ENCODE peak calls at places on chromosomes 11 and 22, in six cellular contexts. One of them, this sample, is unnamed.
A peak's percentile ranks its signal among the peaks of the same experiment; 100 is the strongest.

GRCh38 chr22:37112084-37112728 is 2.7 kb upstream of the TMPRSS6 start:
- DNase-seq in neuronal stem cell: no peak
- DNase-seq in upper lobe of left lung: no peak
- DNase-seq in uterus: no peak
- DNase-seq in CD8-positive, alpha-beta memory T cell: no peak
- DNase-seq in neural progenitor cell: no peak
- DNase-seq in this sample: no peak

GRCh38 chr11:125210112-125210511 is 45.6 kb downstream of the PKNOX2 start:
- DNase-seq in neuronal stem cell: no peak
- DNase-seq in upper lobe of left lung: no peak
- DNase-seq in CD8-positive, alpha-beta memory T cell: no peak
- DNase-seq in uterus: no peak
- DNase-seq in neural progenitor cell: peak; percentile 51
- DNase-seq in this sample: no peak

GRCh38 chr11:86469491-86470388 is 95.1 kb downstream of the CCDC81 start:
- DNase-seq in upper lobe of left lung: no peak
- DNase-seq in uterus: no peak
- DNase-seq in CD8-positive, alpha-beta memory T cell: no peak
- DNase-seq in neural progenitor cell: no peak
- DNase-seq in neuronal stem cell: no peak
- DNase-seq in this sample: peak; percentile 32

GRCh38 chr11:46236918-46237247 is 40.6 kb upstream of the CREB3L1 start:
- DNase-seq in neural progenitor cell: no peak
- DNase-seq in uterus: no peak
- DNase-seq in neuronal stem cell: no peak
- DNase-seq in upper lobe of left lung: no peak
- DNase-seq in CD8-positive, alpha-beta memory T cell: no peak
- DNase-seq in this sample: no peak

GRCh38 chr11:26860411-26860810 is 133.5 kb upstream of the FIBIN start:
- DNase-seq in neuronal stem cell: no peak
- DNase-seq in neural progenitor cell: no peak
- DNase-seq in uterus: no peak
- DNase-seq in upper lobe of left lung: no peak
- DNase-seq in CD8-positive, alpha-beta memory T cell: no peak
- DNase-seq in this sample: no peak

GRCh38 chr11:56122073-56122472 is at the start of gene OR8H3:
- DNase-seq in neuronal stem cell: no peak
- DNase-seq in neural progenitor cell: no peak
- DNase-seq in upper lobe of left lung: no peak
- DNase-seq in CD8-positive, alpha-beta memory T cell: no peak
- DNase-seq in uterus: no peak
- DNase-seq in this sample: no peak

GRCh38 chr11:32333335-32333991 is 101.9 kb downstream of the WT1 start:
- DNase-seq in upper lobe of left lung: peak; percentile 63
- DNase-seq in neural progenitor cell: peak; percentile 72
- DNase-seq in CD8-positive, alpha-beta memory T cell: no peak
- DNase-seq in uterus: peak; percentile 85
- DNase-seq in neuronal stem cell: peak; percentile 51
- DNase-seq in this sample: no peak

GRCh38 chr11:8531982-8532381 is 62.0 kb downstream of the STK33 start:
- DNase-seq in uterus: no peak
- DNase-seq in CD8-positive, alpha-beta memory T cell: no peak
- DNase-seq in neuronal stem cell: no peak
- DNase-seq in neural progenitor cell: no peak
- DNase-seq in upper lobe of left lung: no peak
- DNase-seq in this sample: no peak

GRCh38 chr11:64688534-64688982 is 34.4 kb downstream of the NRXN2 start:
- DNase-seq in uterus: peak; percentile 89
- DNase-seq in neuronal stem cell: peak; percentile 93
- DNase-seq in CD8-positive, alpha-beta memory T cell: peak; percentile 88
- DNase-seq in neural progenitor cell: peak; percentile 95
- DNase-seq in upper lobe of left lung: peak; percentile 86
- DNase-seq in this sample: peak; percentile 89

GRCh38 chr11:134242376-134242775 is 10.8 kb downstream of the THYN1 start:
- DNase-seq in uterus: no peak
- DNase-seq in upper lobe of left lung: no peak
- DNase-seq in neural progenitor cell: no peak
- DNase-seq in neuronal stem cell: no peak
- DNase-seq in CD8-positive, alpha-beta memory T cell: no peak
- DNase-seq in this sample: no peak

GRCh38 chr11:128890543-128891409 is at the start of gene KCNJ5:
- DNase-seq in neuronal stem cell: no peak
- DNase-seq in upper lobe of left lung: no peak
- DNase-seq in CD8-positive, alpha-beta memory T cell: no peak
- DNase-seq in neural progenitor cell: peak; percentile 72
- DNase-seq in uterus: no peak
- DNase-seq in this sample: peak; percentile 32

GRCh38 chr11:123429851-123430735 is at the start of gene GRAMD1B:
- DNase-seq in neural progenitor cell: peak; percentile 95
- DNase-seq in neuronal stem cell: peak; percentile 69
- DNase-seq in uterus: peak; percentile 15
- DNase-seq in upper lobe of left lung: peak; percentile 41
- DNase-seq in CD8-positive, alpha-beta memory T cell: peak; percentile 53
- DNase-seq in this sample: peak; percentile 20

GRCh38 chr22:36220457-36220921 is 18.8 kb downstream of the APOL2 start:
- DNase-seq in CD8-positive, alpha-beta memory T cell: no peak
- DNase-seq in neuronal stem cell: no peak
- DNase-seq in uterus: peak; percentile 63
- DNase-seq in neural progenitor cell: peak; percentile 31
- DNase-seq in upper lobe of left lung: no peak
- DNase-seq in this sample: no peak

DNA sequence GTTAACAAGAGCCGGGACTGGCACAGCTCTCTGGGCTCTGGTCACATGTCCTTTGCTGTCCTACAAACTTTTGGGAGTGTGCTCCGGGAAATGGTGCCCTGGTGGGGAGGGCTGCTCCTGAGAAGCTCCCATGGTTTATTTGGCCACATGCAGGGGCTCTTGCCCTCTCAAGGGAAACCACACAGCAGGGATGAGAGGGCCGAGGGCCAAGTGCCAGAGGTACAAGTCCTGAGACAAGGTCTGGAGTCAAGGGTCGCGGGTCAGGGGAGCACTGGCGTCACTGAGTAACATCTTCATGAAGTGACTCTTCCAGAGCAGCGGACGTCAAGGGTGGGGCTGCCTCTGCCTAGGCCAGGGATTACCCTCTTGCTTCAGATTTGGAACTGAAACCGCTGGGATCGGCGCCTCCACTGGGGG is 1160.6 kb downstream of the TBC1D22A start:
- DNase-seq in upper lobe of left lung: no peak
- DNase-seq in uterus: no peak
- DNase-seq in neuronal stem cell: no peak
- DNase-seq in neural progenitor cell: no peak
- DNase-seq in CD8-positive, alpha-beta memory T cell: no peak
- DNase-seq in this sample: no peak
- H3K4me1 ChIP-seq in upper lobe of left lung: no peaks in the 10 kb centered on the region
- H3K4me1 ChIP-seq in uterus: no peaks in the 10 kb centered on the region
- H3K4me1 ChIP-seq in neuronal stem cell: no peaks in the 10 kb centered on the region
- H3K4me1 ChIP-seq in neural progenitor cell: peaks cover 12% of the 10 kb centered on the region
- H3K4me1 ChIP-seq in CD8-positive, alpha-beta memory T cell: peaks cover 17% of the 10 kb centered on the region
- H3K4me1 ChIP-seq in this sample: no peaks in the 10 kb centered on the region

GRCh38 chr22:47275479-47276218 is 513.2 kb downstream of the TBC1D22A start:
- DNase-seq in neural progenitor cell: no peak
- DNase-seq in upper lobe of left lung: no peak
- DNase-seq in CD8-positive, alpha-beta memory T cell: no peak
- DNase-seq in neuronal stem cell: no peak
- DNase-seq in uterus: no peak
- DNase-seq in this sample: peak; percentile 53
- H3K9me3 ChIP-seq in neural progenitor cell: peaks cover 7% of the 10 kb centered on the region
- H3K9me3 ChIP-seq in upper lobe of left lung: no peaks in the 10 kb centered on the region
- H3K9me3 ChIP-seq in CD8-positive, alpha-beta memory T cell: no peaks in the 10 kb centered on the region
- H3K9me3 ChIP-seq in neuronal stem cell: no peaks in the 10 kb centered on the region
- H3K9me3 ChIP-seq in uterus: no peaks in the 10 kb centered on the region
- H3K9me3 ChIP-seq in this sample: no peaks in the 10 kb centered on the region

GRCh38 chr11:995752-996420 is 40.6 kb downstream of the MUC6 start:
- DNase-seq in upper lobe of left lung: no peak
- DNase-seq in uterus: peak; percentile 56
- DNase-seq in CD8-positive, alpha-beta memory T cell: no peak
- DNase-seq in neural progenitor cell: peak; percentile 24
- DNase-seq in neuronal stem cell: peak; percentile 48
- DNase-seq in this sample: no peak

GRCh38 chr11:993632-994167 is 42.8 kb downstream of the MUC6 start:
- DNase-seq in uterus: no peak
- DNase-seq in neuronal stem cell: no peak
- DNase-seq in upper lobe of left lung: no peak
- DNase-seq in CD8-positive, alpha-beta memory T cell: no peak
- DNase-seq in neural progenitor cell: no peak
- DNase-seq in this sample: no peak

GRCh38 chr11:993141-993540 is 43.4 kb downstream of the MUC6 start:
- DNase-seq in CD8-positive, alpha-beta memory T cell: no peak
- DNase-seq in uterus: no peak
- DNase-seq in upper lobe of left lung: no peak
- DNase-seq in neural progenitor cell: no peak
- DNase-seq in neuronal stem cell: no peak
- DNase-seq in this sample: no peak

GRCh38 chr11:996681-997080 is 39.8 kb downstream of the MUC6 start:
- DNase-seq in uterus: no peak
- DNase-seq in neuronal stem cell: no peak
- DNase-seq in CD8-positive, alpha-beta memory T cell: no peak
- DNase-seq in upper lobe of left lung: no peak
- DNase-seq in neural progenitor cell: no peak
- DNase-seq in this sample: no peak

DNA sequence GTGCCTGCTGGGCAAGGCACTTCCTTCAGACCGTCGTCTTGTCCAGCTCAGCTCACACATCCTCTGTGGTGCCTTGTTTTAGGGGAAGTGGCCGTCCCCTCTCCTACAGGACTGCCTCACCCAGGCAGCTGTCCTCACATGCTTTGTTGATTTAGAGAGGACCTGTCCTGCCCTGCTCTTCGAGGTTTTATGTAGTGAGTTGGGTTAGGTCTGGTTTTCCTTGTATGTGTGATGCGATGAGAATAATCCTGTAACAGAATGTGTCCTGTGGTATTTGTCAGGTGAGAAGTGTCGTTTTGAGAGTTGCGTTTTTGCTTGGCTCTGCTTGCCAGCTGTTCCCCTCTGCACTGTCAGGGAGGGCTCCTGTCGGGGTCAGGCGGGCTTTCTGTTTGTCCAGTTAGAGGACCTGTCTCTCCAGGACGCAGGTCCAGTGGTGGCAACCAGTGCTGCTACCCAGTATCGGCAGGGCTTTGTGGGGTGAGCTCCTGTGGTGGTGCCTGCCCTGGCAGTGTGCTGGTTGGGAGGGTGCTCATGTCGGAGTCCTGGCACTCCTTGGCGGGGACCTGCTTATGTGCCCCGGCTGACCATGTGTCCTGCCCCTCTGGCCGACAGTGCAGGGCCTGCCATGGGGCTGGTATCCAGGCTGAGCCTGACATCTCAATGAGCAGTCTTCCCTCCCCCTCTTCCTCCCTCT is 41.3 kb downstream of the MUC6 start:
- DNase-seq in uterus: no peak
- DNase-seq in CD8-positive, alpha-beta memory T cell: no peak
- DNase-seq in neural progenitor cell: no peak
- DNase-seq in upper lobe of left lung: no peak
- DNase-seq in neuronal stem cell: no peak
- DNase-seq in this sample: no peak
- H3K36me3 ChIP-seq in uterus: no peaks in the 10 kb centered on the region
- H3K36me3 ChIP-seq in CD8-positive, alpha-beta memory T cell: peaks cover 14% of the 10 kb centered on the region
- H3K36me3 ChIP-seq in neural progenitor cell: no peaks in the 10 kb centered on the region
- H3K36me3 ChIP-seq in upper lobe of left lung: peaks cover 82% of the 10 kb centered on the region
- H3K36me3 ChIP-seq in neuronal stem cell: peaks cover 30% of the 10 kb centered on the region
- H3K36me3 ChIP-seq in this sample: no peaks in the 10 kb centered on the region

GRCh38 chr22:30491381-30491780 is 14.1 kb downstream of the SEC14L4 start:
- DNase-seq in neuronal stem cell: no peak
- DNase-seq in upper lobe of left lung: no peak
- DNase-seq in CD8-positive, alpha-beta memory T cell: no peak
- DNase-seq in neural progenitor cell: no peak
- DNase-seq in uterus: no peak
- DNase-seq in this sample: no peak
- H3K4me1 ChIP-seq in neuronal stem cell: no peaks in the 10 kb centered on the region
- H3K4me1 ChIP-seq in upper lobe of left lung: no peaks in the 10 kb centered on the region
- H3K4me1 ChIP-seq in CD8-positive, alpha-beta memory T cell: no peaks in the 10 kb centered on the region
- H3K4me1 ChIP-seq in neural progenitor cell: no peaks in the 10 kb centered on the region
- H3K4me1 ChIP-seq in uterus: no peaks in the 10 kb centered on the region
- H3K4me1 ChIP-seq in this sample: no peaks in the 10 kb centered on the region

GRCh38 chr22:47601666-47602065 is 839.2 kb downstream of the TBC1D22A start:
- DNase-seq in uterus: no peak
- DNase-seq in upper lobe of left lung: no peak
- DNase-seq in neural progenitor cell: no peak
- DNase-seq in CD8-positive, alpha-beta memory T cell: no peak
- DNase-seq in neuronal stem cell: no peak
- DNase-seq in this sample: no peak
- H3K9me3 ChIP-seq in uterus: no peaks in the 10 kb centered on the region
- H3K9me3 ChIP-seq in upper lobe of left lung: no peaks in the 10 kb centered on the region
- H3K9me3 ChIP-seq in neural progenitor cell: no peaks in the 10 kb centered on the region
- H3K9me3 ChIP-seq in CD8-positive, alpha-beta memory T cell: no peaks in the 10 kb centered on the region
- H3K9me3 ChIP-seq in neuronal stem cell: no peaks in the 10 kb centered on the region
- H3K9me3 ChIP-seq in this sample: no peaks in the 10 kb centered on the region

GRCh38 chr22:41518048-41518347 is 26.3 kb downstream of the POLR3H start:
- DNase-seq in uterus: no peak
- DNase-seq in upper lobe of left lung: no peak
- DNase-seq in CD8-positive, alpha-beta memory T cell: no peak
- DNase-seq in neuronal stem cell: no peak
- DNase-seq in neural progenitor cell: no peak
- DNase-seq in this sample: no peak

GRCh38 chr22:41513391-41513790 is 30.9 kb downstream of the POLR3H start:
- DNase-seq in upper lobe of left lung: no peak
- DNase-seq in neuronal stem cell: no peak
- DNase-seq in CD8-positive, alpha-beta memory T cell: no peak
- DNase-seq in neural progenitor cell: no peak
- DNase-seq in uterus: no peak
- DNase-seq in this sample: no peak

GRCh38 chr22:41512421-41513194 is 31.7 kb downstream of the POLR3H start:
- DNase-seq in upper lobe of left lung: no peak
- DNase-seq in neural progenitor cell: peak; percentile 86
- DNase-seq in uterus: no peak
- DNase-seq in CD8-positive, alpha-beta memory T cell: no peak
- DNase-seq in neuronal stem cell: peak; percentile 57
- DNase-seq in this sample: peak; percentile 74

GRCh38 chr22:41517172-41518047 is 26.9 kb downstream of the POLR3H start:
- DNase-seq in neuronal stem cell: peak; percentile 57
- DNase-seq in CD8-positive, alpha-beta memory T cell: peak; percentile 11
- DNase-seq in neural progenitor cell: peak; percentile 71
- DNase-seq in upper lobe of left lung: peak; percentile 57
- DNase-seq in uterus: peak; percentile 80
- DNase-seq in this sample: peak; percentile 75

DNA sequence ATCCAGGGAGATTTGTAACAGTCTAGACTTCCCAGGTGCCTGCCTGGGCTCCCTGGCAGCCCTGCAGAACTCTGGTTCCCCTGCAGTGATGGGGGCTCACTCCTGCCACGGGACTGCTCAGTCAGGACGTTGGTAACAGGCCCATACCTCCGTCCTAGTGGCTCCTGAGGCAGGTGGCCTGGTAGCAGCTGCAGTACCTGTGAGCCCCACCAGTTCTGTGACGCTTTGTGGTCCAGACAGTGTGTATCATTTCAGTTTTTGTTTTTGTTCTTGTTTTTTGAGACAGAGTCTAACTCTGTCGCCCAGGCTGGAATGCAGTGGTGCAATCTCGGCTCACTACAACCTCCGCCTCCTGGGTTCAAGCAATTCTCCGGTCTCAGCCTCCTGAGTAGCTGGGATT is 27.8 kb downstream of the POLR3H start:
- DNase-seq in CD8-positive, alpha-beta memory T cell: no peak
- DNase-seq in uterus: no peak
- DNase-seq in neuronal stem cell: no peak
- DNase-seq in neural progenitor cell: no peak
- DNase-seq in upper lobe of left lung: no peak
- DNase-seq in this sample: no peak
- H3K36me3 ChIP-seq in CD8-positive, alpha-beta memory T cell: peaks cover 32% of the 10 kb centered on the region
- H3K36me3 ChIP-seq in uterus: no peaks in the 10 kb centered on the region
- H3K36me3 ChIP-seq in neuronal stem cell: peaks cover 37% of the 10 kb centered on the region
- H3K36me3 ChIP-seq in neural progenitor cell: no peaks in the 10 kb centered on the region
- H3K36me3 ChIP-seq in upper lobe of left lung: peaks cover 82% of the 10 kb centered on the region
- H3K36me3 ChIP-seq in this sample: peaks cover 17% of the 10 kb centered on the region